ENCODE peak calls at places on chromosome 13, in four cellular contexts. Q, W, X and G are unnamed samples. For H3K4me1, the result is how much of the 10 kb centered on the place peaks cover.

GRCh38 chr13:100808330-100808729 is 133.7 kb upstream of the TMTC4 start:
- DNase-seq in W (no peak), X (no peak), Q (no peak), G (no peak)

GRCh38 chr13:50670847-50671542 is 172.5 kb downstream of the DLEU7 start:
- DNase-seq in W (no peak), Q (no peak), X (no peak), G (no peak)

GRCh38 chr13:98909016-98909415 is 68.8 kb downstream of the DOCK9 start:
- DNase-seq in Q (no peak), X (no peak), W (no peak), G (no peak)

GRCh38 chr13:103044054-103044453 is 22.2 kb downstream of the SLC10A2 start:
- DNase-seq in X (no peak), W (no peak), Q (no peak), G (no peak)

GRCh38 chr13:72341904-72342303 is 385.5 kb downstream of the MZT1 start:
- DNase-seq in X (no peak), W (peak), Q (no peak), G (no peak)

GRCh38 chr13:100513987-100514670 is 74.5 kb downstream of the GGACT start:
- DNase-seq in X (no peak), Q (no peak), W (no peak), G (no peak)

GRCh38 chr13:93847162-93847561 is 620.6 kb downstream of the GPC6 start:
- DNase-seq in X (no peak), W (no peak), Q (no peak), G (no peak)

GRCh38 chr13:36082396-36082795 is 48.8 kb downstream of the DCLK1 start:
- DNase-seq in W (no peak), X (no peak), Q (no peak), G (no peak)

GRCh38 chr13:45004096-45004495 is 14.8 kb downstream of the GPALPP1 start:
- DNase-seq in X (no peak), Q (no peak), W (no peak), G (no peak)

GRCh38 chr13:51644649-51645048 is 60.4 kb downstream of the WDFY2 start:
- DNase-seq in W (peak), Q (no peak), X (no peak), G (no peak)

GRCh38 chr13:78786399-78786879 is 127.5 kb upstream of the OBI1 start:
- DNase-seq in Q (no peak), W (no peak), X (no peak), G (no peak)

GRCh38 chr13:40580566-40581276 is 85.7 kb downstream of the FOXO1 start:
- DNase-seq in X (no peak), W (no peak), Q (no peak), G (no peak)
- H3K4me3 ChIP-seq in X (no peak), W (no peak), Q (no peak), G (no peak)

GRCh38 chr13:108213946-108214345 is 1.4 kb downstream of the LIG4 start:
- DNase-seq in Q (no peak), W (no peak), X (no peak), G (no peak)
- H3K4me1 ChIP-seq in Q (under half), W (under half), X (under half), G (under half)

DNA sequence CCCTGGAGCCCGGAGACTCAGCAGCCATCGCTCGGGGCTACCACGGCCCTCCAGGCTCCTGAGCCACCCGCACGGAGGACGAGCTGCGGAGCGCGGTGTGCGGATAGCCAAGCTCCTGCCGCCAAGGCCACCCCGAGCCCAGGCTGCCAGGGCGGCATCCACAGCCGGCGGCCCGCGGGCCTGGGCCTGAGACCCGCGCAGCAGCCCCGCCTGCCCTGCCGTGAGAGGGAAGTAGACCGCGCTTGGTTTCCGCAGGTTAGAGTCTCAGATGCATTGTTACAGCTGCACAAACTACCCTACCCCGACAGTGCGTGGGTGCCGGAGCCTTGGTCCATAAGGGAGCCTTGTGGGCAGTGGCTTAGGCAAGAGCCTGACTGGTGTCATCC is 253.8 kb upstream of the SGCG start:
- DNase-seq in Q (no peak), W (no peak), X (no peak), G (no peak)
- H3K4me3 ChIP-seq in Q (no peak), W (peak), X (peak), G (no peak)

DNA sequence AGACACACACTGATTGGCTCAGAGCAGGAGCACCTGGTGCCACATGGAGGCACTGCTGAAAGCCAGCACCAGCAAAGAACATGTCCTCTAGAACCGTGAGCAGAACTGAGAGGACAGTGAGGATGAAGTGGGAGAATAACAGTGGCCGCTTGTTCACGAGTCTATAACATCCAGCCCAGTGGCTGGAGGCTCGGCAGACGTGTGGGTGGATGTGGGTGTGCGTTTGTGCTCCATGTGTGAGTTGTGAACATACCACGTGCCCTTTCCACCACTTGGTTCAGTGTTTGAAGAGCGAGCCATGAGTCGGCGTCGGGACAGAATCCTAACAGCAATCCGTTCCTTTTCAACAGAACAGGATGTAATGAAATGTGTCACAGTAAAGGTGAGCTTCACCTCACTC is 113.0 kb downstream of the SOX1 start:
- DNase-seq in Q (no peak), X (no peak), W (no peak), G (no peak)
- H3K4me1 ChIP-seq in Q (under half), X (under half), W (under half), G (under half)

DNA sequence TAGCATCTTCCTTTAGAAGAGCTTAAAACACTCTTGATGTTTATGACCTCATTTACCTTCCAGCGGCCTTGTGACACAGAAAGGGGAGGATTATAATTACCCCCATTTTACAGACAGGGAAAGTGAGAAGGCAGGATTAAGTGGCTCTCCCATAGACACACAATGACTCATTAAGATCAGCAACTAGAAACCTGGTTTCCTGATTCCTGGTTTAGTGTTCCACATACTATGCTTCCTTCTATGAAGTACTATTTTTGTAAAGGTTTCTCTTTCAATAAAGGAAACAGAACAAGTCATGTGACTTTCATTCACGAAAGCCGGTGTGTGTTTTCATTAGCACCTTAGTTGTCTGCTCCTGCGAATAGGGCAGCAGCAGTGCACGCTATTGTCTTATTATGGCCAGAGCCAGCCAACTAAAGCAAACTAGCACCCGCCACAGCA is 8.3 kb downstream of the IRS2 start:
- DNase-seq in Q (no peak), W (peak), X (no peak), G (no peak)
- H3K4me3 ChIP-seq in Q (no peak), W (no peak), X (peak), G (peak)

GRCh38 chr13:40444241-40444640 is 222.2 kb downstream of the FOXO1 start:
- DNase-seq in W (no peak), Q (no peak), X (no peak), G (no peak)

GRCh38 chr13:40445557-40445990 is 220.9 kb downstream of the FOXO1 start:
- DNase-seq in X (peak), Q (no peak), W (peak), G (no peak)

GRCh38 chr13:40442826-40443225 is 223.6 kb downstream of the FOXO1 start:
- DNase-seq in X (no peak), W (no peak), Q (no peak), G (no peak)

GRCh38 chr13:40447857-40448256 is 218.6 kb downstream of the FOXO1 start:
- DNase-seq in W (no peak), Q (no peak), X (no peak), G (no peak)

DNA sequence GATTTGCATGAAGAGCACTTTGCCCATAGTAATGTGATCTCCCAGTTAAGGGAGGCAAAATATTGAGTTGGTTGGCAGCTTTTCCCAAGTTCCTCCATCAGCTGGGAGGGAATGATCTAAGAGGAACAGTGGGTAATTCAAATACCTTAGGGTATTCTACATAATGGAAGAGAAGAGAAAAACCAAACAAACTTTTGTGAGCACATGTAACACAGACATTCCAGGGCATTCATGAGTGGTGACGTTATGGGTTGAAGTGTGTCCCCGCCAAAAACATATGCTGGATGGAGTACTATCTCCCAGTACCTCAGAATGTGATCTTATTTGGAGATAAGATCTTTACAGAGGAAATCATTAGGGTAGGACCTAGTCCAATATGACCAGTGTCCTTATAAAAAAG is 220.1 kb downstream of the FOXO1 start:
- DNase-seq in X (no peak), W (no peak), Q (no peak), G (no peak)
- H3K4me1 ChIP-seq in X (under half), W (under half), Q (under half), G (under half)

DNA sequence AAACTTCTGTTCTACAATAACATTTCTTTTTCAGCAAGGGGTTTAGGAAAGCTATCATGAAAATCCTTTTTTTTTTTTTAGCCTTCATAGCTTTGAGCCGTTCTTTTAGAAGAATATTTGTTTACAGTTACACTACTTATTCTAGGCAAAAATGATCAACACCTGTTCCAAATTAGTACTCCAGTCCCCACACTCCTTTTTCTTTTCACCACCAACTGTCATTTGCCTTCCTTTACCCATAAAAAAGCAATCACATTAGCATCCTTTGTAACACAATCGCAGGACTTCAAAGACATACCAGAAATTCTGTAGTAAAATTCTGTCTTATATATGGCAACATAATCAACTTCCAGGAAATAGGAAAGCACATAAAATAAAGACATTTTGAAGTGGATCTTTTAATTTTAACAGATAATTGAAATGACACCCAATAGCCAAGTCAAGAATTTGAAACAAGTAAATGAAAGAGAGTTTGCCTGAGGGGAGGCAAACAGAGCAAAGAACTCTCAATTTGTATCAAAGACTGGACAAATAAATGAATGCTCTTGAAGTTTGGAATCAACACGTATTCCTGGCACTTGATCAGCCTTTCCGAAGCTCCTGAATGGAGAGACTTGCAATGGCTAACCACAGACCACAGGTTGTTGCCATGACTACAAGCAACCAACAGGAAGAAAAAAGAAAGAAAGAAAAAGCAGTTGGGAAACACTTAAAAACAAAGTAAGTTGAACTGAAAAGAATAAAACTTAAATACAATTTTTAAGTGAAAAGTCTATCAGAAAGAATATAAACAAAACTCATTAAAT is 206.8 kb downstream of the PCDH9 start:
- DNase-seq in X (no peak), W (peak), Q (no peak), G (no peak)
- H3K4me3 ChIP-seq in X (no peak), W (no peak), Q (no peak), G (no peak)